ENCODE peak calls at places on chromosomes 4 and X, in seven cellular contexts. C is thoracic aorta, F is BE2C, T is left lung, I is breast epithelium, L is endodermal cell, X is omental fat pad. G is an unnamed sample.

GRCh38 chr4:7699040-7699439 is 240.6 kb downstream of the AFAP1 start:
- DNase-seq in C (no peak), F (no peak), T (peak), I (peak), L (no peak), X (no peak), G (no peak)

GRCh38 chrX:146967296-146967695 is 152.8 kb upstream of the CXorf51A start:
- DNase-seq in C (no peak), F (no peak), T (no peak), I (no peak), L (no peak), X (no peak), G (no peak)

GRCh38 chr4:152485726-152486276 is 50.1 kb downstream of the FBXW7 start:
- DNase-seq in C (no peak), F (no peak), T (no peak), I (no peak), L (no peak), X (no peak), G (no peak)

GRCh38 chr4:113958766-113959540 is 20.5 kb downstream of the ARSJ start:
- DNase-seq in C (no peak), F (no peak), T (no peak), I (no peak), L (no peak), X (no peak), G (no peak)

GRCh38 chrX:43958529-43958928 is 14.7 kb downstream of the NDP start:
- DNase-seq in C (no peak), F (peak), T (no peak), I (no peak), L (peak), X (no peak), G (no peak)

GRCh38 chrX:1242901-1243402 is 25.7 kb upstream of the CSF2RA start:
- DNase-seq in C (no peak), F (no peak), T (no peak), I (no peak), L (peak), X (no peak), G (no peak)

GRCh38 chr4:37685726-37686372 is 327 bp downstream of the RELL1 start:
- DNase-seq in C (no peak), F (peak), T (peak), I (peak), L (no peak), X (no peak), G (peak)

GRCh38 chrX:125998432-125998831 is 167.7 kb downstream of the DCAF12L2 start:
- DNase-seq in C (no peak), F (no peak), T (no peak), I (no peak), L (no peak), X (no peak), G (no peak)

GRCh38 chr4:29966386-29966785 is 753.8 kb upstream of the PCDH7 start:
- DNase-seq in C (no peak), F (no peak), T (no peak), I (no peak), L (no peak), X (no peak), G (no peak)

GRCh38 chr4:140691369-140691768 is 64.8 kb downstream of the TBC1D9 start:
- DNase-seq in C (no peak), F (no peak), T (no peak), I (no peak), L (no peak), X (no peak), G (no peak)

GRCh38 chr4:113212613-113213012 is 163.2 kb downstream of the ANK2 start:
- DNase-seq in C (no peak), F (no peak), T (no peak), I (no peak), L (no peak), X (no peak), G (no peak)

GRCh38 chrX:42129541-42129940 is 206.2 kb upstream of the CASK start:
- DNase-seq in C (no peak), F (no peak), T (no peak), I (no peak), L (no peak), X (no peak), G (no peak)

GRCh38 chr4:173529505-173530325 is at the start of gene HAND2:
- DNase-seq in C (no peak), F (peak), T (peak), I (no peak), L (peak), X (no peak), G (peak)

GRCh38 chr4:124152130-124152529 is 560.4 kb downstream of the ANKRD50 start:
- DNase-seq in C (no peak), F (no peak), T (no peak), I (no peak), L (no peak), X (no peak), G (no peak)

GRCh38 chr4:93828830-93829530 is 427 bp downstream of the ATOH1 start:
- DNase-seq in C (no peak), F (no peak), T (peak), I (no peak), L (peak), X (no peak), G (no peak)

GRCh38 chrX:46325312-46325877 is 219.8 kb downstream of the ZNF674 start:
- DNase-seq in C (no peak), F (no peak), T (no peak), I (peak), L (peak), X (no peak), G (no peak)

GRCh38 chrX:3638280-3638873 is 75.1 kb downstream of the PRKX start:
- DNase-seq in C (no peak), F (peak), T (no peak), I (no peak), L (peak), X (peak), G (peak)

GRCh38 chr4:67809502-67809901 is 55.3 kb upstream of the GNRHR start:
- DNase-seq in C (no peak), F (peak), T (no peak), I (no peak), L (peak), X (no peak), G (no peak)

GRCh38 chr4:152161676-152162330 is 374.1 kb downstream of the FBXW7 start:
- DNase-seq in C (no peak), F (no peak), T (no peak), I (no peak), L (no peak), X (no peak), G (no peak)

DNA sequence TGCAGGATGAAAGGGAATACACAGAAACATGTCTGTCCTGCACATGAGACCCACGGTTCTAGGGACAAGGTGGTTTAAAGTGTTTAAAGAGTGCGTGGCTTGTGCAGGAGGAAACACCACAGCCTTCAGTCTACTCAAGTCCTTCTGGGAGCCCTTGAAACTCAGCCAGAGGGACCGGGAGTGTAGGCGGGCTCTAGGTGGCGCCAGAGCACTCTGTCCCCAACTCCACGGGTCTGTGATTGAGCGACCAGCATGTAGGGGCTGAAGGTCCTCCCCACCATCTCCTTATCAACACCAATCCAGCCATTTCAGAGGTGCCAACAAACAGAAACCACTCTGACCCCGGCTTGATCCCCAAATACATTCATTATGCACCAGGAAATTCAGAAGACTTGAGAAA is 82.0 kb upstream of the CLDN34 start:
- DNase-seq in C (no peak), F (peak), T (peak), I (no peak), L (peak), X (no peak), G (no peak)
- TF ChIP-seq CTCF in C (no peak), F (peak), T (peak), I (no peak), L (peak), X (no peak), G (peak)

GRCh38 chr4:10161840-10162239 is 45.2 kb upstream of the WDR1 start:
- DNase-seq in C (no peak), F (no peak), T (no peak), I (no peak), L (no peak), X (no peak), G (no peak)

GRCh38 chr4:10161146-10161545 is 44.5 kb upstream of the WDR1 start:
- DNase-seq in C (no peak), F (no peak), T (no peak), I (no peak), L (no peak), X (no peak), G (no peak)

GRCh38 chr4:10159671-10160070 is 43.1 kb upstream of the WDR1 start:
- DNase-seq in C (no peak), F (no peak), T (no peak), I (no peak), L (no peak), X (no peak), G (no peak)

GRCh38 chr4:10158355-10158942 is 41.9 kb upstream of the WDR1 start:
- DNase-seq in C (no peak), F (no peak), T (no peak), I (peak), L (no peak), X (no peak), G (no peak)

DNA sequence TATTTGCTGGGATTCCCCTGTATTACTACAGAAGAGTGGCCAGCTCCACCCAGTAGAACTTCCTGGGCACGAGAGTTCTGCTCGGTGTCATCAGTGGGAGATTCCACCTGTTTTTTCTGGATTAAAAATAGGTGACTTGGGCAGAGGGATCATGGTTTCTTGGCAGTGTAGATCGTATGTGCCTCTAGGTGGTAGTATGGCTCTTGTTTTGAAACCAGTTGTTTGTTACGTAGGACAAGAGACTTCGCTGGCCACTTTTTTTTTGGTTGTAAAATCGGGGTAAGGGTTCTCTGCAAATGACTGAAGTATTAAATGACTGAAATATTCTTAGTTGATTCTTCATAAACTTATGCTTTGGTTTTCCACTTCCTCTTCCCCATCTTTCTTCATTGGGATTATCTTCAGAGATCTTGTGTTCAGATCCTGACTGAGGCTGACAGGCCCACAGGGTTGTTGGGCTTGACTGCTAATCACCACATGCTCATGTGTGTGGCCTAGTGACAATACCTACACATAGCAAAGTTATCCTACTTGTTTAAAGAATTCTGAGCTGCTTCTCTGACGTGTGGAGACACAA is 43.8 kb upstream of the WDR1 start:
- DNase-seq in C (no peak), F (no peak), T (no peak), I (no peak), L (peak), X (no peak), G (no peak)
- TF ChIP-seq CTCF in C (no peak), F (peak), T (no peak), I (no peak), L (peak), X (no peak), G (no peak)

DNA sequence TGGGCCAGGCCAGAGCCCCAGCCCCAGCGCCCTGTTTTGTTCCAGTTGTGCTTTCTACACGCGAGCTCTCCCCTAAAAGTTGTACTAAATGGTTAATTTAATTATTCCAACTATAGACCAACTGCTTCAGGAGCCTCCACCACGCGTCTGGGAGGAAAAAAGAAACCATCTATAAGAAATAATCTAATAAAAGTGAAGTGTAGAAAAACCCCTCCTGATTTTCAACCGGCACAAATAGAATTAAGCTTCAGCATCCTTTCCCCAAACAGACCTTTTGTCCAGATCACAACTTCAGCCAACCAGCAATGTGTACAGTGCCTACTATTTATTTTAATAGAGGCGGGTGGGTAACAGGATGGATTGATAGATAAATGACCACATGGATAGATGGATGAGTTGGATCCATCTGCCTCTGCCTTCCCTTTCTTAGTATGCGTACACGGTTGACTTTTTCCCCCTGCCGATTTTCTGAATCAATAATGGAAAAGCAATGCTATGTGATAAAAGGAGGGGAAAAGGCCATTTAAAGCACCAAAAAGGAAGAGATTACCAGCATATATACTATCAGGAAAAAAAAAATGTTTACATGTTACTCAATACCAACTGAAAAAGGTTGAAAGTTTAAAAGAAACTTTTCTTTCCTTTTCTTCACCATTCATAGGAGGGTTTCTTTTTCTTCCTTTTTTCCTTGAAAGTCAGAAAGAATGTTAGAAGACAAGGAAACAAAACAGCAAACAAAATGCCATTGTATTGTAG is 3.7 kb upstream of the PHOX2B start:
- DNase-seq in C (no peak), F (no peak), T (no peak), I (no peak), L (no peak), X (no peak), G (no peak)
- TF ChIP-seq CTCF in C (no peak), F (no peak), T (no peak), I (no peak), L (no peak), X (no peak), G (no peak)

GRCh38 chr4:163107754-163108153 is 58.9 kb downstream of the NAF1 start:
- DNase-seq in C (no peak), F (no peak), T (no peak), I (no peak), L (no peak), X (no peak), G (no peak)
- TF ChIP-seq CTCF in C (no peak), F (no peak), T (no peak), I (no peak), L (peak), X (no peak), G (no peak)

GRCh38 chr4:158253350-158253980 is 43.2 kb downstream of the TMEM144 start:
- DNase-seq in C (no peak), F (peak), T (no peak), I (peak), L (peak), X (no peak), G (peak)
- TF ChIP-seq CTCF in C (peak), F (peak), T (no peak), I (peak), L (peak), X (no peak), G (peak)

GRCh38 chr4:145614235-145614615 is 5.0 kb upstream of the MMAA start:
- DNase-seq in C (no peak), F (no peak), T (no peak), I (no peak), L (no peak), X (no peak), G (no peak)

GRCh38 chr4:145623831-145624230 is 4.6 kb downstream of the MMAA start:
- DNase-seq in C (no peak), F (no peak), T (no peak), I (no peak), L (no peak), X (no peak), G (no peak)

GRCh38 chr4:145619639-145619996 is 433 bp downstream of the MMAA start:
- DNase-seq in C (peak), F (peak), T (no peak), I (peak), L (no peak), X (no peak), G (no peak)

GRCh38 chr4:145618210-145618911 is 824 bp upstream of the MMAA start:
- DNase-seq in C (no peak), F (peak), T (no peak), I (no peak), L (no peak), X (no peak), G (no peak)

DNA sequence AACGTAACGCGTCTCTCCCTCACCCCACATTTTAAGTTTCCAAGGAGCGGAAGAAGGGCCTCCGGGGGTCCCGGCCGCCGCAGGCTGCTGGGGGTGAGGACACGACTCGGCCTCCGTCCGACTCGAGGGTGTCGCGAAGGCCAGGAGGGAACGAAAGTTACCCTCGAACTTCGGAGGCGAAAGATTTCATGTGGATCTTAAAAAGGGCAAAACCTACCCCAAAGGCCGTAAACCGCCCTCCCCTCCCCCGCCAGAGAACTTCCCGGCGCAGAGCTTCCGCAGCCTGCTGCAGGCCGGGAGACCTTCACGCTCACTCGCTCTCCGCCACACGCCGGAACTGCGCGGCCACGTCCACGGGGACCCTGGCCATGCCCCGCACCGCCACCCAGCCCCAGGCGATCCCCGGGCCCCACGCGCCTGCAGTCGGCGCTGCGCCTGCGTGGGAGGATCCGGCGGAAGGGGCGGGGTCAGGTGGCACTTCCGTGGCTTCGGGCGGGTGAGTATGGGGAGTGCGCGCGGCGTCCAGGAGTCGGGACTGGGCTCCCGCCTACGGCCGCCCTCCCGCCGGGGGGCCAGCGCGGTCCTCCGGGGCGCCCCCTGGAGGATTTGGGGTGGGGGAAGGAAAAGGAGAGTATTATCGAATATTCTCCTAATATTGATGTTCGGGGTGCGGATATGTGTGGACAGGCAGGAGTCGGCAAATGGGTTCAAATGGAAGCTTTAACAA is at the start of gene MMAA:
- DNase-seq in C (peak), F (peak), T (peak), I (peak), L (peak), X (peak), G (peak)
- TF ChIP-seq CTCF in C (peak), F (peak), T (peak), I (peak), L (peak), X (no peak), G (peak)

GRCh38 chr4:61739899-61740298 is 539.8 kb downstream of the ADGRL3 start:
- DNase-seq in C (no peak), F (no peak), T (no peak), I (no peak), L (no peak), X (no peak), G (no peak)

DNA sequence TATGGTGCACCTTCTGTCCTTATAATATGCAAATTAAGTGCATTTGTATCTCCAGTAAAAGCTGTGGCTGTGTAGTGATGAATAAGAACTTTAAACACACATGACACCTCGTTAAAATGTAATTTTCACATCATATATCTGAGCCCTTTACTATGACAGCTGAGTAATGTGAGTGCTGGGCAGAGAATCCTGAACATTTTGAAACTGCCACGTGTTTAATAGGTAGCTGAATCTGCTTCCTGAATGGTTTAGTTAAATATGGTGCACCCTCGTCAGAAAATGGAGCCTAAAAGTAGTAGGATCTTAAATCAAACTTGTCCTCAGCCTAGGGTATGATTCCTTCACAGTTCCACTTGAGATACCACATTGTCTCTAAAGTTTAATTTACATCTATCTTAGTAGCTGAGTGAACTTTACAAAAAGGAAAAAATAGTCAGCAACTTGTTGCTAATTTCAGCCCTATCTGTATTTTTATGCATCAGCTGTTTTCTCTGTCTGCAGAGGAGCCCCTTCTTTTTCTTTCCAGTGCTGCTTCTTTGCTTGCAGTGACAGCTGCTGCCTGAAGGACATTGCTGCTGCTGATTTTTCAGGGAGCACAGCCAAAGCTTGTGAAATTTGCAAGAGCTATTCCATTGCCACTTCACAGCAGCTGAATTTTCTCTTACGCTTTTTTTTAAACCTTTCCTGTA is 541.0 kb downstream of the ADGRL3 start:
- DNase-seq in C (no peak), F (no peak), T (no peak), I (no peak), L (peak), X (no peak), G (no peak)
- TF ChIP-seq CTCF in C (peak), F (no peak), T (no peak), I (no peak), L (no peak), X (no peak), G (no peak)

GRCh38 chr4:2756691-2757350 is 685 bp upstream of the TNIP2 start:
- DNase-seq in C (no peak), F (no peak), T (peak), I (no peak), L (no peak), X (no peak), G (no peak)

GRCh38 chr4:2763511-2763967 is 7.4 kb upstream of the TNIP2 start:
- DNase-seq in C (no peak), F (no peak), T (peak), I (peak), L (no peak), X (no peak), G (no peak)

GRCh38 chr4:2757426-2757825 is 1.3 kb upstream of the TNIP2 start:
- DNase-seq in C (no peak), F (no peak), T (peak), I (no peak), L (no peak), X (no peak), G (no peak)

GRCh38 chr4:2762048-2762447 is 5.9 kb upstream of the TNIP2 start:
- DNase-seq in C (no peak), F (no peak), T (peak), I (no peak), L (peak), X (no peak), G (no peak)

GRCh38 chr4:2761035-2761923 is 5.1 kb upstream of the TNIP2 start:
- DNase-seq in C (no peak), F (no peak), T (peak), I (no peak), L (peak), X (no peak), G (no peak)
- TF ChIP-seq CTCF in C (no peak), F (no peak), T (no peak), I (no peak), L (peak), X (no peak), G (no peak)

GRCh38 chr4:15963001-15963451 is at the start of gene FGFBP2:
- DNase-seq in C (no peak), F (peak), T (no peak), I (no peak), L (peak), X (no peak), G (peak)
- TF ChIP-seq CTCF in C (peak), F (peak), T (no peak), I (no peak), L (peak), X (no peak), G (no peak)